ENCODE peak calls at places on chromosomes 7 and 10, in seven cellular contexts. R is RPMI7951; A is DMS 273 treated with DMSO at 0.1 percent for 48 hours; K is hippocampal formation; B is DMS79 treated with DMSO at 0.1 percent for 48 hours; L is retina; O is activated CD8-positive, alpha-beta memory T cell treated with anti-CD3 and anti-CD28 coated beads for 1 hour. T is an unnamed sample.

GRCh38 chr7:25945181-25945580 is 206.8 kb upstream of the NFE2L3 start:
- DNase-seq in L (no peak), A (no peak), O (no peak), B (no peak), K (no peak), R (no peak), T (no peak)

GRCh38 chr7:84549409-84549808 is 354.8 kb upstream of the SEMA3A start:
- DNase-seq in O (no peak), R (no peak), K (no peak), L (no peak), A (no peak), B (no peak), T (no peak)

GRCh38 chr7:73451780-73452398 is 18.3 kb downstream of the FZD9 start:
- DNase-seq in L (peak; percentile 54), K (peak; percentile 3), R (peak; percentile 55), A (no peak), B (peak; percentile 57), O (no peak), T (peak; percentile 32)

GRCh38 chr10:44723654-44724053 is 187.5 kb upstream of the TMEM72 start:
- DNase-seq in O (no peak), A (no peak), L (no peak), B (no peak), K (no peak), R (peak; percentile 92), T (no peak)

GRCh38 chr10:125062244-125063208 is 97.8 kb downstream of the CTBP2 start:
- DNase-seq in O (no peak), R (no peak), B (no peak), L (no peak), K (peak; percentile 54), A (no peak), T (no peak)

GRCh38 chr10:114655671-114656070 is 2.4 kb downstream of the ABLIM1 start:
- DNase-seq in K (no peak), R (no peak), A (no peak), O (no peak), B (no peak), L (no peak), T (no peak)

GRCh38 chr7:106521115-106521514 is 139.8 kb downstream of the CCDC71L start:
- DNase-seq in B (no peak), R (no peak), L (no peak), K (no peak), O (no peak), A (no peak), T (no peak)

GRCh38 chr7:2403718-2404648 is 572 bp downstream of the CHST12 start:
- DNase-seq in L (peak; percentile 74), B (no peak), O (no peak), A (no peak), R (peak; percentile 52), K (peak; percentile 46), T (no peak)

GRCh38 chr10:112092529-112092928 is 91.0 kb downstream of the GPAM start:
- DNase-seq in R (peak; percentile 2), A (no peak), B (no peak), L (no peak), O (no peak), K (no peak), T (no peak)

T was measured in GM18507.